ENCODE peak calls at places on chromosomes 11 and 22, in four cellular contexts. M is HuH-7.5, J is NCI-H460, S is T-helper 2 cell. G is an unnamed sample.

GRCh38 chr11:104127828-104128227 is 36.1 kb downstream of the PDGFD start:
- DNase-seq in M (no peak), J (no peak), S (no peak), G (no peak)

GRCh38 chr22:46219650-46220049 is 30.4 kb downstream of the CDPF1 start:
- DNase-seq in M (no peak), J (no peak), S (no peak), G (no peak)

GRCh38 chr11:75771646-75772410 is 3.2 kb downstream of the DGAT2 start:
- DNase-seq in M (no peak), J (no peak), S (no peak), G (no peak)

GRCh38 chr11:45405916-45406670 is 120.0 kb upstream of the SYT13 start:
- DNase-seq in M (no peak), J (no peak), S (no peak), G (no peak)

GRCh38 chr11:92082652-92083051 is 142.0 kb upstream of the FAT3 start:
- DNase-seq in M (no peak), J (no peak), S (no peak), G (no peak)

GRCh38 chr22:33361581-33361980 is 303.4 kb upstream of the SYN3 start:
- DNase-seq in M (no peak), J (no peak), S (no peak), G (no peak)

GRCh38 chr11:86261328-86261727 is 16.8 kb downstream of the EED start:
- DNase-seq in M (no peak), J (no peak), S (no peak), G (no peak)

GRCh38 chr11:42239102-42239501 is 779.6 kb upstream of the LRRC4C start:
- DNase-seq in M (no peak), J (no peak), S (no peak), G (no peak)

GRCh38 chr11:98003606-98004371 is 1017.0 kb upstream of the CNTN5 start:
- DNase-seq in M (no peak), J (no peak), S (no peak), G (no peak)

GRCh38 chr11:43937434-43938411 is 4.7 kb upstream of the C11orf96 start:
- DNase-seq in M (no peak), J (no peak), S (no peak), G (peak)

GRCh38 chr11:102267602-102268001 is 49.7 kb upstream of the BIRC3 start:
- DNase-seq in M (no peak), J (no peak), S (no peak), G (no peak)

GRCh38 chr22:40055143-40055926 is 60.6 kb downstream of the FAM83F start:
- DNase-seq in M (no peak), J (no peak), S (peak), G (no peak)

G was measured in 8988T.